ENCODE peak calls at places on chromosome 17, in six cellular contexts. I is AG09319, P is H7, N is NCI-H1417, H is cardiac muscle cell, J is hypothalamus. G is an unnamed sample.

GRCh38 chr17:32487460-32488176 is 825 bp downstream of the CDK5R1 start:
- DNase-seq in N (peak), I (no peak), H (peak), J (peak), P (peak), G (no peak)

GRCh38 chr17:58052951-58053715 is 30.1 kb upstream of the DYNLL2 start:
- DNase-seq in J (peak), P (no peak), I (no peak), H (no peak), N (no peak), G (no peak)

GRCh38 chr17:57422574-57423164 is 166.3 kb downstream of the MSI2 start:
- DNase-seq in P (no peak), N (no peak), H (no peak), I (no peak), J (no peak), G (no peak)

GRCh38 chr17:48194097-48194550 is 86.6 kb downstream of the SNX11 start:
- DNase-seq in P (no peak), H (no peak), J (no peak), N (peak), I (no peak), G (no peak)

GRCh38 chr17:40121886-40122465 is at the start of gene MSL1:
- DNase-seq in N (peak), P (peak), I (no peak), J (peak), H (peak), G (no peak)

GRCh38 chr17:40436631-40437030 is 6.6 kb upstream of the IGFBP4 start:
- DNase-seq in I (no peak), N (no peak), P (no peak), J (no peak), H (no peak), G (no peak)

GRCh38 chr17:58387834-58388233 is 29.5 kb downstream of the RNF43 start:
- DNase-seq in J (no peak), H (no peak), N (no peak), I (no peak), P (no peak), G (no peak)

GRCh38 chr17:39921323-39921722 is 2.9 kb upstream of the GSDMB start:
- DNase-seq in H (no peak), N (no peak), P (peak), J (peak), I (no peak), G (no peak)

GRCh38 chr17:14942511-14943185 is 322.5 kb downstream of the PMP22 start:
- DNase-seq in P (no peak), I (no peak), N (no peak), J (no peak), H (no peak), G (no peak)

GRCh38 chr17:45722161-45722560 is 62.0 kb upstream of the CRHR1 start:
- DNase-seq in P (peak), I (no peak), N (peak), H (peak), J (no peak), G (no peak)

GRCh38 chr17:14559220-14559619 is 258.3 kb downstream of the HS3ST3B1 start:
- DNase-seq in N (no peak), J (no peak), P (no peak), I (no peak), H (no peak), G (no peak)

GRCh38 chr17:77609553-77610517 is 348.7 kb upstream of the TNRC6C start:
- DNase-seq in I (no peak), J (no peak), N (no peak), P (no peak), H (no peak), G (no peak)

GRCh38 chr17:13393841-13394710 is 207.7 kb downstream of the HS3ST3A1 start:
- DNase-seq in N (no peak), P (no peak), H (peak), I (peak), J (peak), G (no peak)

GRCh38 chr17:79406316-79406715 is 204.5 kb downstream of the RBFOX3 start:
- DNase-seq in I (no peak), N (peak), J (no peak), H (no peak), P (no peak), G (no peak)

G was measured in pulmonary artery endothelial cell.